ENCODE peak calls at places on chromosome 17, in seven cellular contexts. One of them, this sample, is unnamed.

GRCh38 chr17:82648761-82649474 is 674 bp upstream of the WDR45B start:
- DNase-seq in neural crest cell: peak
- DNase-seq in ovary: peak
- DNase-seq in WTC11: peak
- DNase-seq in ascending aorta: peak
- DNase-seq in pancreas: peak
- DNase-seq in IMR-90: no peak
- DNase-seq in this sample: peak

GRCh38 chr17:77563439-77564102 is 394.9 kb upstream of the TNRC6C start:
- DNase-seq in neural crest cell: no peak
- DNase-seq in ovary: no peak
- DNase-seq in WTC11: no peak
- DNase-seq in ascending aorta: peak
- DNase-seq in pancreas: no peak
- DNase-seq in IMR-90: no peak
- DNase-seq in this sample: no peak

GRCh38 chr17:81049973-81050551 is 15.1 kb downstream of the BAIAP2 start:
- DNase-seq in neural crest cell: no peak
- DNase-seq in ovary: no peak
- DNase-seq in WTC11: no peak
- DNase-seq in ascending aorta: no peak
- DNase-seq in pancreas: peak
- DNase-seq in IMR-90: no peak
- DNase-seq in this sample: peak

GRCh38 chr17:45120558-45120957 is 11.8 kb downstream of the PLCD3 start:
- DNase-seq in neural crest cell: no peak
- DNase-seq in ovary: no peak
- DNase-seq in WTC11: no peak
- DNase-seq in ascending aorta: no peak
- DNase-seq in pancreas: no peak
- DNase-seq in IMR-90: no peak
- DNase-seq in this sample: no peak

GRCh38 chr17:32319548-32319905 is 22.4 kb downstream of the C17orf75 start:
- DNase-seq in neural crest cell: peak
- DNase-seq in ovary: peak
- DNase-seq in WTC11: peak
- DNase-seq in ascending aorta: peak
- DNase-seq in pancreas: peak
- DNase-seq in IMR-90: peak
- DNase-seq in this sample: peak

GRCh38 chr17:76685846-76686245 is 24.9 kb downstream of the MXRA7 start:
- DNase-seq in neural crest cell: no peak
- DNase-seq in ovary: no peak
- DNase-seq in WTC11: no peak
- DNase-seq in ascending aorta: no peak
- DNase-seq in pancreas: no peak
- DNase-seq in IMR-90: no peak
- DNase-seq in this sample: no peak

GRCh38 chr17:73733527-73733926 is 89.3 kb upstream of the SDK2 start:
- DNase-seq in neural crest cell: no peak
- DNase-seq in ovary: no peak
- DNase-seq in WTC11: no peak
- DNase-seq in ascending aorta: no peak
- DNase-seq in pancreas: no peak
- DNase-seq in IMR-90: no peak
- DNase-seq in this sample: no peak

GRCh38 chr17:28426081-28426519 is 20.1 kb upstream of the SLC46A1 start:
- DNase-seq in neural crest cell: peak
- DNase-seq in ovary: no peak
- DNase-seq in WTC11: peak
- DNase-seq in ascending aorta: no peak
- DNase-seq in pancreas: no peak
- DNase-seq in IMR-90: no peak
- DNase-seq in this sample: no peak

GRCh38 chr17:72666519-72666874 is 426.0 kb downstream of the SLC39A11 start:
- DNase-seq in neural crest cell: no peak
- DNase-seq in ovary: no peak
- DNase-seq in WTC11: no peak
- DNase-seq in ascending aorta: no peak
- DNase-seq in pancreas: no peak
- DNase-seq in IMR-90: peak
- DNase-seq in this sample: no peak

GRCh38 chr17:3659541-3660111 is 8.8 kb downstream of the TAX1BP3 start:
- DNase-seq in neural crest cell: no peak
- DNase-seq in ovary: peak
- DNase-seq in WTC11: no peak
- DNase-seq in ascending aorta: peak
- DNase-seq in pancreas: peak
- DNase-seq in IMR-90: peak
- DNase-seq in this sample: peak

GRCh38 chr17:81419333-81419885 is 24.2 kb downstream of the BAHCC1 start:
- DNase-seq in neural crest cell: no peak
- DNase-seq in ovary: peak
- DNase-seq in WTC11: no peak
- DNase-seq in ascending aorta: peak
- DNase-seq in pancreas: peak
- DNase-seq in IMR-90: peak
- DNase-seq in this sample: peak

GRCh38 chr17:77451894-77452852 is 311.4 kb downstream of the SEC14L1 start:
- DNase-seq in neural crest cell: no peak
- DNase-seq in ovary: peak
- DNase-seq in WTC11: peak
- DNase-seq in ascending aorta: peak
- DNase-seq in pancreas: peak
- DNase-seq in IMR-90: peak
- DNase-seq in this sample: peak

GRCh38 chr17:76405967-76406647 is 21.7 kb downstream of the SPHK1 start:
- DNase-seq in neural crest cell: no peak
- DNase-seq in ovary: peak
- DNase-seq in WTC11: no peak
- DNase-seq in ascending aorta: no peak
- DNase-seq in pancreas: peak
- DNase-seq in IMR-90: peak
- DNase-seq in this sample: no peak

GRCh38 chr17:78242024-78242742 is 10.8 kb downstream of the TMEM235 start:
- DNase-seq in neural crest cell: no peak
- DNase-seq in ovary: no peak
- DNase-seq in WTC11: no peak
- DNase-seq in ascending aorta: no peak
- DNase-seq in pancreas: no peak
- DNase-seq in IMR-90: peak
- DNase-seq in this sample: no peak

GRCh38 chr17:79023886-79024771 is at the start of gene C1QTNF1:
- DNase-seq in neural crest cell: peak
- DNase-seq in ovary: peak
- DNase-seq in WTC11: peak
- DNase-seq in ascending aorta: peak
- DNase-seq in pancreas: no peak
- DNase-seq in IMR-90: peak
- DNase-seq in this sample: peak

GRCh38 chr17:77882481-77883212 is 75.9 kb upstream of the TNRC6C start:
- DNase-seq in neural crest cell: no peak
- DNase-seq in ovary: no peak
- DNase-seq in WTC11: no peak
- DNase-seq in ascending aorta: peak
- DNase-seq in pancreas: peak
- DNase-seq in IMR-90: peak
- DNase-seq in this sample: no peak

GRCh38 chr17:81291662-81292061 is 3.4 kb downstream of the SLC38A10 start:
- DNase-seq in neural crest cell: peak
- DNase-seq in ovary: peak
- DNase-seq in WTC11: peak
- DNase-seq in ascending aorta: peak
- DNase-seq in pancreas: peak
- DNase-seq in IMR-90: peak
- DNase-seq in this sample: peak

GRCh38 chr17:49680314-49680713 is 2.4 kb upstream of the SPOP start:
- DNase-seq in neural crest cell: no peak
- DNase-seq in ovary: no peak
- DNase-seq in WTC11: no peak
- DNase-seq in ascending aorta: no peak
- DNase-seq in pancreas: no peak
- DNase-seq in IMR-90: no peak
- DNase-seq in this sample: no peak

GRCh38 chr17:82230627-82231311 is 1.9 kb downstream of the SLC16A3 start:
- DNase-seq in neural crest cell: peak
- DNase-seq in ovary: peak
- DNase-seq in WTC11: peak
- DNase-seq in ascending aorta: peak
- DNase-seq in pancreas: peak
- DNase-seq in IMR-90: peak
- DNase-seq in this sample: no peak

GRCh38 chr17:2337152-2337810 is at the start of gene SGSM2:
- DNase-seq in neural crest cell: peak
- DNase-seq in ovary: peak
- DNase-seq in WTC11: peak
- DNase-seq in ascending aorta: peak
- DNase-seq in pancreas: peak
- DNase-seq in IMR-90: peak
- DNase-seq in this sample: peak

GRCh38 chr17:74118504-74118903 is 85.0 kb upstream of the RPL38 start:
- DNase-seq in neural crest cell: peak
- DNase-seq in ovary: no peak
- DNase-seq in WTC11: peak
- DNase-seq in ascending aorta: no peak
- DNase-seq in pancreas: no peak
- DNase-seq in IMR-90: no peak
- DNase-seq in this sample: no peak

GRCh38 chr17:10698116-10698818 is 873 bp downstream of the ADPRM start:
- DNase-seq in neural crest cell: no peak
- DNase-seq in ovary: no peak
- DNase-seq in WTC11: no peak
- DNase-seq in ascending aorta: no peak
- DNase-seq in pancreas: no peak
- DNase-seq in IMR-90: peak
- DNase-seq in this sample: peak

DNA sequence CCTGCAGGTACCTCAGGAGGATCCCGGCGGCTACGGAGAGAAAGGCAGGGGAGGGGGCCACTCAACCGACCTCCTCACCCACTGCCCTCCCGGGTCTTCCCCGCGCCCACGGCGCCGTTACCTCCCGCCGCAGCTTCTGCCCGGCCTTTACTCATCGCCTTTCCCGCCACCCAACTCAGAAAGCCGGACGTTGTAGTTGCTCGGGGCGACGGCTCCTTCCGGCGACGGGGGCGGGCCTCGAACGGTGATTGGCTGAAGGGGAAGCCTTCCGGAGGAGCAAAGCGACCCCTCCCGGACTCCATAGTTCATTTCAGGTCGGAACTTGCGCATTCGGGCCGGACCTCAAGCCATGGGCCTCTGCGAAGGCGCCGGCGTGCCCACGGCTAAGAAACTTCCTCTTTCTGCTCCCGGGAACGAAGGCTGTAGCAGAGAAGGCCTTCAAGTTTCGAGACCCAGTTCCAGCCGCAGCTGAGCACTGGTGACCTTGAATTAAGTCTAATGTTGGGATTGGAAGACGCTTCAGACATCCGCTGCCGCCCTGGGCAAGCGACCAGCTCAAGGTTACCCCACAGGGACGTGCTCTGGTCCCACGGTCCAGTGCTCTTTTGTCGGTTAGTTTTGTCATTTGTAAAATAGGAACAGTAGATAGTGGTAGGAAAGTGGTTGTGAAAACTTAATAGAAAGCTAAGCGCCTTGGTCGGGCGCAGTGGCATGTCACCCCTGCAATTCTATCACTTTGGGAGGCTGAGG is at the start of gene PSMC3IP:
- DNase-seq in neural crest cell: peak
- DNase-seq in ovary: peak
- DNase-seq in WTC11: peak
- DNase-seq in ascending aorta: peak
- DNase-seq in pancreas: peak
- DNase-seq in IMR-90: peak
- DNase-seq in this sample: peak
- TF ChIP-seq CTCF in neural crest cell: peak
- TF ChIP-seq CTCF in ovary: peak
- TF ChIP-seq CTCF in WTC11: no peak
- TF ChIP-seq CTCF in ascending aorta: peak
- TF ChIP-seq CTCF in pancreas: no peak
- TF ChIP-seq CTCF in IMR-90: peak
- TF ChIP-seq CTCF in this sample: no peak

DNA sequence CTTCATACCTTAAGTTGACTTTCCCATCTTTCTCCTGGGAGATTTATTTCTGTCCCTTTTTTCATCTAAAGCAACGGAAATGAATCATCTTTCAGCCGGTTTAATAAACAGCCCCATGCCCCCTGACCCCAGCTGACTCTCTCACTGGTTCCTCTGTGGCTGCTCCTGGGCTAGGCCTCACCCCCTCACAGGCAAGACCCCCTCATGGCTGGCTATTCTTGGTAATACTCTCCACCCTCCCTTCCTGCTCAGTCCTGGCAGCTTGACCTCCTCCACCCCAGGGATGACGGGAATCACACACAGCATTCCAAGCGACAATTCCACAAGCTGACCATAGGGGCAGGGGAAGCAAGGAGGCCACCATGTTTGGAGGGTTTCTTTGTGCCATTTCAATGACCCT is 1.5 kb upstream of the ADAP2 start:
- DNase-seq in neural crest cell: no peak
- DNase-seq in ovary: no peak
- DNase-seq in WTC11: peak
- DNase-seq in ascending aorta: no peak
- DNase-seq in pancreas: no peak
- DNase-seq in IMR-90: peak
- DNase-seq in this sample: no peak
- TF ChIP-seq CTCF in neural crest cell: no peak
- TF ChIP-seq CTCF in ovary: no peak
- TF ChIP-seq CTCF in WTC11: no peak
- TF ChIP-seq CTCF in ascending aorta: no peak
- TF ChIP-seq CTCF in pancreas: no peak
- TF ChIP-seq CTCF in IMR-90: no peak
- TF ChIP-seq CTCF in this sample: no peak

GRCh38 chr17:13117616-13118015 is 99.8 kb upstream of the ELAC2 start:
- DNase-seq in neural crest cell: no peak
- DNase-seq in ovary: no peak
- DNase-seq in WTC11: no peak
- DNase-seq in ascending aorta: no peak
- DNase-seq in pancreas: no peak
- DNase-seq in IMR-90: no peak
- DNase-seq in this sample: no peak

GRCh38 chr17:13113821-13114525 is 96.1 kb upstream of the ELAC2 start:
- DNase-seq in neural crest cell: no peak
- DNase-seq in ovary: no peak
- DNase-seq in WTC11: no peak
- DNase-seq in ascending aorta: no peak
- DNase-seq in pancreas: no peak
- DNase-seq in IMR-90: no peak
- DNase-seq in this sample: no peak

GRCh38 chr17:13118311-13118710 is 100.5 kb upstream of the ELAC2 start:
- DNase-seq in neural crest cell: no peak
- DNase-seq in ovary: no peak
- DNase-seq in WTC11: no peak
- DNase-seq in ascending aorta: no peak
- DNase-seq in pancreas: no peak
- DNase-seq in IMR-90: no peak
- DNase-seq in this sample: no peak

GRCh38 chr17:13114601-13115024 is 96.8 kb upstream of the ELAC2 start:
- DNase-seq in neural crest cell: peak
- DNase-seq in ovary: no peak
- DNase-seq in WTC11: peak
- DNase-seq in ascending aorta: no peak
- DNase-seq in pancreas: peak
- DNase-seq in IMR-90: peak
- DNase-seq in this sample: peak
- TF ChIP-seq CTCF in neural crest cell: peak
- TF ChIP-seq CTCF in ovary: no peak
- TF ChIP-seq CTCF in WTC11: peak
- TF ChIP-seq CTCF in ascending aorta: peak
- TF ChIP-seq CTCF in pancreas: peak
- TF ChIP-seq CTCF in IMR-90: peak
- TF ChIP-seq CTCF in this sample: peak

GRCh38 chr17:64172510-64172909 is 42.6 kb upstream of the ERN1 start:
- DNase-seq in neural crest cell: no peak
- DNase-seq in ovary: no peak
- DNase-seq in WTC11: no peak
- DNase-seq in ascending aorta: no peak
- DNase-seq in pancreas: no peak
- DNase-seq in IMR-90: no peak
- DNase-seq in this sample: no peak
- TF ChIP-seq CTCF in neural crest cell: no peak
- TF ChIP-seq CTCF in ovary: no peak
- TF ChIP-seq CTCF in WTC11: no peak
- TF ChIP-seq CTCF in ascending aorta: no peak
- TF ChIP-seq CTCF in pancreas: no peak
- TF ChIP-seq CTCF in IMR-90: no peak
- TF ChIP-seq CTCF in this sample: no peak

This sample was measured in RWPE1.